ENCODE peak calls at places on chromosomes 6 and 20, in ten cellular contexts. B is RPMI8226; V is cardiac fibroblast; L is activated T-helper 1 cell treated with anti-CD3 and anti-CD28 coated beads, Interleukin-2, amount 50 U/mL, for 16 hours; U is stimulated activated naive CD8-positive, alpha-beta T cell treated with anti-CD3 and anti-CD28 coated beads, Interleukin-15, amount 100 ng/mL, for 72 hours; X is GM18507; S is CD8-positive, alpha-beta T cell; N is Caki2; W is endothelial cell; Z is Daoy. O is an unnamed sample.

GRCh38 chr20:59154317-59155013 is 9.2 kb upstream of the ZNF831 start:
- DNase-seq in N (no peak), L (no peak), S (no peak), X (no peak), B (no peak), W (no peak), U (no peak), Z (no peak), V (no peak), O (no peak)

GRCh38 chr6:119881416-119881815 is 531.9 kb upstream of the MAN1A1 start:
- DNase-seq in X (no peak), U (no peak), L (no peak), W (no peak), Z (peak; percentile 14), V (peak; percentile 16), N (no peak), S (no peak), B (no peak), O (no peak)

GRCh38 chr6:89566011-89566775 is 72.4 kb downstream of the LYRM2 start:
- DNase-seq in Z (no peak), S (no peak), V (no peak), W (no peak), L (no peak), N (no peak), X (no peak), U (no peak), B (no peak), O (no peak)

GRCh38 chr6:133817460-133818047 is 71.4 kb upstream of the TCF21 start:
- DNase-seq in W (peak; percentile 61), U (peak; percentile 41), B (peak; percentile 41), S (no peak), V (no peak), L (peak; percentile 1), Z (peak; percentile 7), N (no peak), X (peak; percentile 8), O (no peak)

GRCh38 chr6:3283641-3284435 is 25.1 kb downstream of the PSMG4 start:
- DNase-seq in L (no peak), V (no peak), S (no peak), N (no peak), B (no peak), U (no peak), X (no peak), W (no peak), Z (no peak), O (no peak)

GRCh38 chr6:169559001-169559441 is 142.8 kb downstream of the WDR27 start:
- DNase-seq in X (no peak), S (no peak), N (no peak), Z (no peak), V (no peak), B (no peak), U (no peak), W (no peak), L (no peak), O (no peak)

GRCh38 chr6:116764961-116765841 is at the start of gene FAM162B:
- DNase-seq in B (no peak), U (peak; percentile 13), L (no peak), Z (peak; percentile 48), V (peak; percentile 16), N (no peak), W (peak; percentile 59), S (no peak), X (no peak), O (no peak)

GRCh38 chr20:4434681-4435080 is 287.0 kb upstream of the PRND start:
- DNase-seq in B (no peak), S (no peak), N (no peak), U (no peak), X (no peak), Z (no peak), V (no peak), L (no peak), W (no peak), O (no peak)

GRCh38 chr6:112282217-112282616 is 27.9 kb upstream of the LAMA4 start:
- DNase-seq in V (peak; percentile 86), W (no peak), L (no peak), B (peak; percentile 8), S (no peak), U (no peak), N (peak; percentile 61), X (no peak), Z (peak; percentile 84), O (no peak)

GRCh38 chr6:90502866-90503407 is 83.9 kb downstream of the MAP3K7 start:
- DNase-seq in Z (no peak), N (peak; percentile 56), X (no peak), W (no peak), S (no peak), U (no peak), L (no peak), B (no peak), V (no peak), O (no peak)

GRCh38 chr6:44235891-44236516 is 10.9 kb upstream of the HSP90AB1 start:
- DNase-seq in L (no peak), S (no peak), U (no peak), B (no peak), Z (no peak), N (no peak), W (no peak), V (no peak), X (no peak), O (no peak)

GRCh38 chr20:14434379-14435136 is 97.1 kb upstream of the FLRT3 start:
- DNase-seq in W (no peak), B (no peak), S (no peak), N (no peak), U (no peak), V (no peak), X (no peak), Z (no peak), L (no peak), O (no peak)

GRCh38 chr6:116402108-116402507 is 31.4 kb downstream of the DSE start:
- DNase-seq in B (no peak), X (no peak), S (no peak), U (no peak), N (no peak), Z (no peak), W (no peak), L (no peak), V (peak; percentile 12), O (no peak)

GRCh38 chr6:110389689-110390382 is 25.5 kb downstream of the DDO start:
- DNase-seq in X (no peak), S (peak; percentile 53), B (no peak), L (no peak), V (no peak), N (no peak), Z (no peak), U (no peak), W (peak; percentile 22), O (no peak)

GRCh38 chr6:15089569-15090144 is 156.2 kb upstream of the JARID2 start:
- DNase-seq in S (no peak), V (no peak), X (no peak), U (no peak), B (no peak), Z (no peak), N (no peak), L (no peak), W (no peak), O (no peak)

GRCh38 chr6:15464211-15464725 is 198.6 kb downstream of the DTNBP1 start:
- DNase-seq in V (no peak), S (peak; percentile 72), U (peak; percentile 44), N (no peak), X (peak; percentile 11), W (peak; percentile 40), L (peak; percentile 30), B (peak; percentile 66), Z (peak; percentile 44), O (no peak)

GRCh38 chr6:143408151-143408786 is 42.2 kb downstream of the ADAT2 start:
- DNase-seq in N (no peak), V (no peak), Z (no peak), B (no peak), W (no peak), U (no peak), X (no peak), S (no peak), L (no peak), O (no peak)

GRCh38 chr20:3188823-3189413 is 15.6 kb downstream of the DDRGK1 start:
- DNase-seq in Z (no peak), V (no peak), N (no peak), B (no peak), U (no peak), W (no peak), L (no peak), S (no peak), X (no peak), O (no peak)

GRCh38 chr20:31543966-31544598 is 29.8 kb downstream of the HM13 start:
- DNase-seq in N (peak; percentile 84), B (no peak), X (no peak), V (peak; percentile 91), W (no peak), U (no peak), L (no peak), S (no peak), Z (peak; percentile 65), O (no peak)

O was measured in GM12864.